ENCODE peak calls at places on chromosome 12, in seven cellular contexts. I is heart left ventricle; R is activated T-helper 1 cell treated with anti-CD3 and anti-CD28 coated beads, Interleukin-2, amount 50 U/mL, for 16 hours; Z is cerebellar cortex; W is mucosa of gallbladder; J is iPS-NIHi11; V is ovary. B is an unnamed sample.

GRCh38 chr12:132162508-132163031 is 18.3 kb downstream of the NOC4L start:
- DNase-seq in I (peak; percentile 61), R (no peak), Z (peak; percentile 22), W (no peak), J (no peak), V (peak; percentile 49), B (peak; percentile 93)

GRCh38 chr12:121224591-121224990 is 14.7 kb downstream of the P2RX4 start:
- DNase-seq in I (no peak), R (peak; percentile 39), Z (no peak), W (no peak), J (no peak), V (peak; percentile 65), B (no peak)

GRCh38 chr12:90280564-90281058 is 572.0 kb upstream of the ATP2B1 start:
- DNase-seq in I (no peak), R (no peak), Z (no peak), W (no peak), J (no peak), V (no peak), B (no peak)

GRCh38 chr12:94641283-94641682 is 9.1 kb downstream of the TMCC3 start:
- DNase-seq in I (no peak), R (no peak), Z (no peak), W (no peak), J (no peak), V (no peak), B (no peak)

GRCh38 chr12:32568241-32568640 is 110.9 kb upstream of the DNM1L start:
- DNase-seq in I (no peak), R (no peak), Z (no peak), W (no peak), J (no peak), V (no peak), B (no peak)

GRCh38 chr12:92596388-92596787 is 106.4 kb upstream of the PLEKHG7 start:
- DNase-seq in I (no peak), R (no peak), Z (no peak), W (no peak), J (no peak), V (no peak), B (no peak)

GRCh38 chr12:67364228-67364627 is 95.1 kb downstream of the CAND1 start:
- DNase-seq in I (no peak), R (no peak), Z (no peak), W (no peak), J (no peak), V (no peak), B (no peak)

GRCh38 chr12:46351138-46351537 is 21.4 kb downstream of the SLC38A2 start:
- DNase-seq in I (no peak), R (no peak), Z (no peak), W (no peak), J (no peak), V (no peak), B (no peak)

GRCh38 chr12:112891093-112892024 is 15.4 kb upstream of the OAS1 start:
- DNase-seq in I (no peak), R (no peak), Z (peak; percentile 63), W (no peak), J (no peak), V (no peak), B (peak; percentile 83)